ENCODE peak calls at places on chromosomes 12 and 14, in eight cellular contexts. I is kidney epithelial cell, Q is progenitor cell of endocrine pancreas, X is mesothelial cell of epicardium, E is GM10248, G is cardiac muscle cell, L is PC-3, W is endothelial cell. O is an unnamed sample.

GRCh38 chr14:50035214-50035613 is 81.2 kb downstream of the VCPKMT start:
- DNase-seq in I (no peak), Q (no peak), X (no peak), E (no peak), G (no peak), L (no peak), W (no peak), O (no peak)

GRCh38 chr12:58171914-58172313 is 230.5 kb downstream of the ATP23 start:
- DNase-seq in I (no peak), Q (no peak), X (no peak), E (no peak), G (peak), L (no peak), W (no peak), O (no peak)

GRCh38 chr12:65640489-65640901 is 183.8 kb upstream of the HMGA2 start:
- DNase-seq in I (no peak), Q (no peak), X (no peak), E (no peak), G (no peak), L (no peak), W (no peak), O (no peak)

GRCh38 chr12:123979566-123979965 is 6.6 kb downstream of the ZNF664 start:
- DNase-seq in I (no peak), Q (no peak), X (no peak), E (no peak), G (no peak), L (no peak), W (no peak), O (no peak)

GRCh38 chr12:6207254-6207942 is 7.2 kb downstream of the CD9 start:
- DNase-seq in I (no peak), Q (no peak), X (no peak), E (no peak), G (no peak), L (no peak), W (no peak), O (no peak)

GRCh38 chr12:47715877-47716548 is 9.3 kb downstream of the ENDOU start:
- DNase-seq in I (no peak), Q (no peak), X (no peak), E (no peak), G (no peak), L (no peak), W (peak), O (no peak)

GRCh38 chr12:26822051-26822450 is 10.9 kb downstream of the ITPR2 start:
- DNase-seq in I (no peak), Q (no peak), X (no peak), E (no peak), G (no peak), L (peak), W (no peak), O (no peak)

GRCh38 chr12:9033244-9033887 is 44.0 kb downstream of the KLRG1 start:
- DNase-seq in I (no peak), Q (no peak), X (no peak), E (no peak), G (no peak), L (no peak), W (no peak), O (no peak)

GRCh38 chr12:26496170-26496569 is 300.8 kb downstream of the SSPN start:
- DNase-seq in I (no peak), Q (no peak), X (no peak), E (no peak), G (peak), L (no peak), W (no peak), O (no peak)

GRCh38 chr14:71474291-71474690 is 457.9 kb upstream of the RGS6 start:
- DNase-seq in I (no peak), Q (no peak), X (no peak), E (no peak), G (no peak), L (no peak), W (no peak), O (no peak)

GRCh38 chr12:7994731-7995205 is 37.7 kb upstream of the FOXJ2 start:
- DNase-seq in I (peak), Q (no peak), X (no peak), E (no peak), G (peak), L (peak), W (no peak), O (no peak)

GRCh38 chr12:64701283-64701682 is 57.9 kb downstream of the GNS start:
- DNase-seq in I (no peak), Q (no peak), X (no peak), E (no peak), G (no peak), L (no peak), W (no peak), O (no peak)

DNA sequence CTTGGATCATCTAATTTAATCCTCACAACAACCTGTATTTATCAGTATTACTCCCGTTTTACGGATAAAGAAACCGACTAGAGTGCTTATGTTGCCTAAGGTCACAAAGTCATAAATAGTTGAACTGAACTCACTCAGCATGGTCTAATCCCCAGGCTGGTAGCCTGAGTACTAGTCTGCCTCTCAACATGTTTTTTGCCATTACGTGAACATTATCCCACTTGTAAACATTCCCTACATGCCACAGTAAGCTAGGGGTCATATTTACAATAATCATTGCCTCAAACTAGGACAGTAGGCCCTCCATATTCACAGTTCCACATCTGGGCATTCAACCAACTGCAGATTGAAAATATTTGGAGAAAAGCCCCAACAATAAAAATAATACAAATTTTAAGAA is 12.1 kb downstream of the SNRPF start:
- DNase-seq in I (no peak), Q (no peak), X (no peak), E (no peak), G (no peak), L (no peak), W (no peak), O (no peak)
- TF ChIP-seq CTCF in I (no peak), Q (no peak), X (no peak), E (no peak), G (no peak), L (no peak), W (no peak), O (no peak)

GRCh38 chr14:105090493-105091334 is 25.5 kb upstream of the GPR132 start:
- DNase-seq in I (no peak), Q (peak), X (peak), E (peak), G (peak), L (peak), W (peak), O (peak)

GRCh38 chr14:105087308-105087962 is 22.2 kb upstream of the GPR132 start:
- DNase-seq in I (no peak), Q (no peak), X (no peak), E (peak), G (peak), L (peak), W (no peak), O (no peak)

GRCh38 chr14:105089746-105090492 is 24.7 kb upstream of the GPR132 start:
- DNase-seq in I (no peak), Q (no peak), X (no peak), E (no peak), G (no peak), L (no peak), W (no peak), O (no peak)

GRCh38 chr14:105087963-105088811 is 23.0 kb upstream of the GPR132 start:
- DNase-seq in I (no peak), Q (no peak), X (no peak), E (no peak), G (peak), L (peak), W (peak), O (peak)

GRCh38 chr14:105088812-105089745 is 23.8 kb upstream of the GPR132 start:
- DNase-seq in I (no peak), Q (no peak), X (no peak), E (no peak), G (no peak), L (no peak), W (no peak), O (no peak)
- TF ChIP-seq CTCF in I (no peak), Q (no peak), X (no peak), E (no peak), G (no peak), L (no peak), W (no peak), O (no peak)

DNA sequence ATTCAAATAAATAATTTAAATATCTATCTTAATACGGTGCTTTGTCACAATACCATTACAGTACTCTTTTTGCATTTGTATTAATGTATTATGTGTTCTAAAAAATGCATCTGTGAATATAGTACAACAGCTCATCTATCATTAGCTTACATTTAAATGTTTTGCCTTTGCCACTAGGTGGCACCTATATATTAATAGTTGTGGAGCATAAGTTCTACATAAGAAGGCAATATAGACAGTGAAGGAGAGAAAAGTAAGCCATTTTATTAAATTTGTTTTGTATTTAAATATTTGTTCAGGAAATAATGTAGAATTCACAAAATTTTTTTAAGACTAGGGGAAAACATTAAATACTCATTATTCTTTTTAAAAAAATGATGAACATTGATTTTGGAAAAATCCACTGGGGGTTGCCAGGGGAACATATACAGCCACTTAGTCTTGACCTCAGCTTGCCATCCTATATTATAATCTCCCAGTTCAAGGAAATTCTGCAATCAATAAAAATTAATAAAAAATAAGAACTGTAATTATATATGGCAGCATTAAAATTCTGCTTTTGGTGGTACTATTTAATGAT is 9.8 kb downstream of the CCER1 start:
- DNase-seq in I (no peak), Q (no peak), X (no peak), E (peak), G (peak), L (peak), W (no peak), O (no peak)
- TF ChIP-seq CTCF in I (peak), Q (peak), X (peak), E (peak), G (peak), L (peak), W (peak), O (peak)

GRCh38 chr12:68067762-68068376 is 78.6 kb downstream of the IFNG-AS1 start:
- DNase-seq in I (no peak), Q (no peak), X (no peak), E (no peak), G (peak), L (peak), W (no peak), O (no peak)
- TF ChIP-seq CTCF in I (peak), Q (no peak), X (no peak), E (peak), G (peak), L (peak), W (peak), O (no peak)

GRCh38 chr12:32261638-32262037 is 137.7 kb upstream of the FGD4 start:
- DNase-seq in I (no peak), Q (no peak), X (no peak), E (no peak), G (peak), L (no peak), W (no peak), O (no peak)
- TF ChIP-seq CTCF in I (peak), Q (peak), X (no peak), E (peak), G (peak), L (peak), W (no peak), O (no peak)

GRCh38 chr12:15824516-15824915 is 35.3 kb upstream of the EPS8 start:
- DNase-seq in I (no peak), Q (no peak), X (no peak), E (no peak), G (no peak), L (no peak), W (no peak), O (no peak)
- TF ChIP-seq CTCF in I (no peak), Q (no peak), X (no peak), E (no peak), G (no peak), L (no peak), W (no peak), O (no peak)

O was measured in glutamatergic neuron.